ENCODE peak calls at places on chromosomes 13 and 19, in six cellular contexts. P is body of pancreas, V is ovary, Q is mucosa of descending colon, N is spleen, W is lower lobe of right lung. X is an unnamed sample. For H3K36me3 and H3K4me1, the result is how much of the 10 kb centered on the place peaks cover.

GRCh38 chr13:32472194-32472621 is 44.3 kb upstream of the N4BP2L1 start:
- DNase-seq in P (no peak), V (no peak), Q (no peak), N (no peak), W (no peak), X (no peak)

GRCh38 chr13:62702502-62702901 is 1286.9 kb upstream of the PCDH20 start:
- DNase-seq in P (no peak), V (no peak), Q (no peak), N (no peak), W (no peak), X (no peak)

GRCh38 chr19:13302521-13303270 is 152.5 kb downstream of the IER2 start:
- DNase-seq in P (no peak), V (no peak), Q (no peak), N (no peak), W (no peak), X (no peak)

GRCh38 chr13:99416411-99417121 is 84.7 kb upstream of the TM9SF2 start:
- DNase-seq in P (no peak), V (no peak), Q (no peak), N (peak), W (no peak), X (no peak)

GRCh38 chr13:40315416-40316064 is 350.9 kb downstream of the FOXO1 start:
- DNase-seq in P (peak), V (no peak), Q (peak), N (peak), W (no peak), X (no peak)

GRCh38 chr19:10093295-10094186 is 7.4 kb downstream of the SHFL start:
- DNase-seq in P (no peak), V (no peak), Q (no peak), N (peak), W (no peak), X (no peak)

GRCh38 chr13:104571890-104572229 is 1505.6 kb upstream of the SLC10A2 start:
- DNase-seq in P (no peak), V (no peak), Q (no peak), N (no peak), W (no peak), X (no peak)

GRCh38 chr13:40613192-40613818 is 53.1 kb downstream of the FOXO1 start:
- DNase-seq in P (peak), V (no peak), Q (peak), N (peak), W (no peak), X (no peak)

GRCh38 chr13:111936267-111936925 is 130.6 kb upstream of the SOX1 start:
- DNase-seq in P (peak), V (no peak), Q (no peak), N (no peak), W (no peak), X (no peak)

GRCh38 chr13:59863621-59864020 is 300.1 kb downstream of the DIAPH3 start:
- DNase-seq in P (no peak), V (no peak), Q (no peak), N (no peak), W (no peak), X (no peak)

GRCh38 chr13:46369506-46370268 is 17.4 kb downstream of the RUBCNL start:
- DNase-seq in P (no peak), V (no peak), Q (no peak), N (no peak), W (no peak), X (no peak)

GRCh38 chr13:73941752-73942151 is 192.5 kb downstream of the KLF12 start:
- DNase-seq in P (no peak), V (no peak), Q (no peak), N (no peak), W (no peak), X (no peak)

GRCh38 chr13:48828962-48829405 is 146.7 kb upstream of the FNDC3A start:
- DNase-seq in P (no peak), V (no peak), Q (no peak), N (no peak), W (no peak), X (no peak)

GRCh38 chr13:44605711-44606110 is 29.6 kb upstream of the TSC22D1 start:
- DNase-seq in P (no peak), V (no peak), Q (no peak), N (no peak), W (no peak), X (no peak)
- H3K36me3 ChIP-seq in P (under half), V (under half), Q (under half), N (under half), W (under half), X (under half)

GRCh38 chr13:51605698-51606097 is 21.4 kb downstream of the WDFY2 start:
- DNase-seq in P (no peak), V (no peak), Q (no peak), N (no peak), W (no peak), X (no peak)
- H3K4me1 ChIP-seq in P (under half), V (under half), Q (under half), N (under half), W (under half), X (under half)

DNA sequence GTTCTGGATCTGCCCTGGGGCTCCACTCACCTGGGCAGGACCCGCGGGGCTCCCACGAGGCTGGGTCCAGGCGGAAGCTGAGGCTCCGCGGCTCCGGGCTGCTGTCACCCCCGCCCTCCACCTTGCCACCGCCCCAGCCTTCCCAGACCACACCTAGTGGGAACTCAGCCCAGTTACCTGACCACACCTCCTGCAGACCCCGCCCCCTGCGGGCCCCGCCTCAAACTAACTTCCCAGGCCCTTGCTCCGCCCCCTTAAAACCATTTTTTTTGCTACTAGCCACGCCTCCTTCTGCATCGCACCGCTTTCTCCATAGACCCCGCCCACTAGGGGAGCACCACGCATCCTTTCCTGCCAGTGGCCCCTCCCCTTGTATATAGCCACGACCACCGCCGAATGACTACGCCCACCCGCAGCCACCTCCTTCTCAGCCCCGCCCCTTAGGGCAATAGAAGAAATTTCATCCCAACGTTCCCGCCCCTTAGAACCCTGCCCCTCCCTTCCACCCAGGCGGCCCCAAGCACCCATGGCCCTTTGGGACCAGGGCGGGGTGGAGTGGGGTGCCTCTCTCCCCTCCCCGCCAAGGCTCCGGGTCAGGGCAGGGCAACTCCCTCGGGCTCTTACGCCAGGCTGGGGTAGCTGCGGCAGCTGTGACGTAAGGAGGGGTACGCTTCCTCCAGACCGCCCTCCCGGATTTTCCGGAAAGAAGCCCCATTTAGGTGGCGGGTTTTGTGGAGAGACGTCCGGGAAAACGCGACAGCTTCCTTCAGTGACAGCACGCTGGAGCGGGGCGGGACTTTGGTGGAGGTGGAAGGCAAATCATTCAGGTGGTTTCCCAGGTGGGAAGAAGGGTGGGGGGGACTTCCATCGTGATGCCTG is at the start of gene SH2D3A:
- DNase-seq in P (peak), V (peak), Q (peak), N (peak), W (peak), X (peak)
- H3K4me3 ChIP-seq in P (peak), V (no peak), Q (peak), N (peak), W (peak), X (peak)

DNA sequence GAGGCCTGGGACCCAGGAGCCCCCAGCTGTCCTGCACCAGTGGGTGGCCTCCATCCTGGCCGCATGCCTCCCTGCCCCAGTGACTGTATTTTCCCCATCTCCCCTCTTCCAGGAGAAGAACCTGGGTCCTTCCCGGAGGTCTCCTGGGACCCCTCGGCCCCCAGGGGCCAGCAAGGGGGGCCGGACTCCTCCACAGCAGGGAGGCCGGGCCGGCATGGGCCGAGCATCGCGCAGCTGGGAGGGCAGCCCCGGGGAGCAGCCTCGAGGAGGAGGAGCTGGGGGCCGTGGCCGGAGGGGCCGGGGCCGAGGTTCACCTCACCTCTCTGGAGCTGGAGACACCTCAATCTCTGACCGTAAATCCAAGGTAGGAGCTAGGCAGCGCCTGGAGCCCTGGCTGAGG is 4.2 kb downstream of the CCDC9 start:
- DNase-seq in P (no peak), V (no peak), Q (no peak), N (peak), W (no peak), X (no peak)
- H3K36me3 ChIP-seq in P (under half), V (under half), Q (under half), N (half or more), W (half or more), X (half or more)

DNA sequence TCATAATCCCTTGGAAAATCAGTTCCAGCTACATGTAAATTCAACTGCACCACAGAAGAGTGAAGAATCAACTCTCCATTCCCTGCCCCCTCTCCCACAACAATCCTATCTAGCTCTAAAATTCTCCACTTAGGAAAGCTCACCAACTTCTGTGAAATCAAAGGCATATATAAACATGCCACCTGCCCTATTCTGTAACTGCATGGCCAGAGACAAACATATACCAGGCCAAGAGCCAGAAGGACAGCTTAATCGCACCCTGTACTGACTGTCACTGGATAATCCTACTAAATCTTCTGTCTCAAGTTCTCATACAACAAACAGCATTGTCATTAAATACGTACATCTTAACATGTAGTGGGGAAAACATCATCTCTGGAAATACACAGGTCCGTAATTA is 58.2 kb upstream of the EEF1AKMT1 start:
- DNase-seq in P (no peak), V (no peak), Q (no peak), N (no peak), W (no peak), X (no peak)
- H3K4me1 ChIP-seq in P (under half), V (under half), Q (under half), N (under half), W (under half), X (under half)

GRCh38 chr13:98289339-98289935 is 112.4 kb upstream of the RNF113B start:
- DNase-seq in P (no peak), V (no peak), Q (no peak), N (no peak), W (no peak), X (no peak)
- H3K4me3 ChIP-seq in P (no peak), V (no peak), Q (no peak), N (no peak), W (no peak), X (no peak)

GRCh38 chr19:54123682-54124081 is 8.1 kb downstream of the PRPF31 start:
- DNase-seq in P (no peak), V (no peak), Q (no peak), N (no peak), W (no peak), X (no peak)

GRCh38 chr19:54127688-54128440 is 9.7 kb upstream of the CNOT3 start:
- DNase-seq in P (no peak), V (no peak), Q (no peak), N (no peak), W (no peak), X (no peak)

GRCh38 chr19:54128441-54128725 is 9.2 kb upstream of the CNOT3 start:
- DNase-seq in P (no peak), V (no peak), Q (no peak), N (no peak), W (no peak), X (no peak)

GRCh38 chr19:54124393-54124792 is 8.8 kb downstream of the PRPF31 start:
- DNase-seq in P (no peak), V (no peak), Q (no peak), N (no peak), W (no peak), X (no peak)

GRCh38 chr19:54125713-54126112 is 10.2 kb downstream of the PRPF31 start:
- DNase-seq in P (no peak), V (no peak), Q (no peak), N (no peak), W (no peak), X (no peak)
- H3K36me3 ChIP-seq in P (under half), V (under half), Q (under half), N (half or more), W (half or more), X (half or more)

GRCh38 chr19:35021596-35021995 is 8.7 kb upstream of the SCN1B start:
- DNase-seq in P (no peak), V (no peak), Q (no peak), N (no peak), W (no peak), X (no peak)
- H3K4me1 ChIP-seq in P (under half), V (under half), Q (under half), N (under half), W (under half), X (under half)

X was measured in RWPE2.